ENCODE peak calls at places on chromosomes 3 and 15, in ten cellular contexts. P is IMR-90; Q is spleen; T is PC-3; M is CD8-positive, alpha-beta T cell; V is mammary epithelial cell; I is sigmoid colon; K is adrenal gland; J is neural progenitor cell; W is left ventricle myocardium inferior. S is an unnamed sample. For H3K36me3 and H3K4me1, the result is how much of the 10 kb centered on the place peaks cover.

GRCh38 chr15:67149859-67150824 is 84.7 kb downstream of the SMAD3 start:
- DNase-seq in I (peak), W (peak), K (peak), M (peak), J (peak), Q (no peak), T (peak), P (peak), V (peak), S (peak)

GRCh38 chr3:178310833-178311380 is 225.3 kb upstream of the KCNMB2 start:
- DNase-seq in I (no peak), K (no peak), V (no peak), Q (no peak), T (no peak), P (no peak), M (no peak), J (peak), W (no peak), S (no peak)

GRCh38 chr3:80785475-80785874 is 976.0 kb downstream of the GBE1 start:
- DNase-seq in M (no peak), T (peak), Q (no peak), W (no peak), K (no peak), I (no peak), J (peak), V (no peak), P (no peak), S (no peak)

GRCh38 chr3:153305189-153305588 is 143.2 kb downstream of the RAP2B start:
- DNase-seq in Q (no peak), I (no peak), P (no peak), W (no peak), J (no peak), M (no peak), K (no peak), V (no peak), T (peak), S (no peak)

GRCh38 chr15:36370735-36371115 is 208.7 kb upstream of the CDIN1 start:
- DNase-seq in J (no peak), I (no peak), P (peak), T (peak), K (no peak), V (peak), M (no peak), W (no peak), Q (no peak), S (no peak)

GRCh38 chr15:64566629-64567427 is 106.5 kb downstream of the ZNF609 start:
- DNase-seq in V (no peak), K (no peak), W (no peak), J (no peak), I (no peak), Q (no peak), M (no peak), P (no peak), T (no peak), S (no peak)

GRCh38 chr3:188165596-188165995 is 11.6 kb downstream of the LPP start:
- DNase-seq in J (no peak), K (no peak), P (peak), Q (no peak), W (no peak), T (no peak), V (no peak), I (no peak), M (no peak), S (no peak)

GRCh38 chr3:11948331-11948730 is 55.9 kb upstream of the SYN2 start:
- DNase-seq in K (no peak), Q (no peak), T (no peak), I (no peak), W (no peak), P (no peak), J (no peak), M (no peak), V (no peak), S (no peak)

GRCh38 chr3:97259263-97259662 is 444.9 kb downstream of the EPHA6 start:
- DNase-seq in M (no peak), Q (no peak), J (no peak), W (no peak), I (no peak), V (no peak), T (no peak), P (no peak), K (no peak), S (no peak)

GRCh38 chr15:25688166-25688565 is 175.0 kb downstream of the ATP10A start:
- DNase-seq in V (no peak), J (no peak), K (no peak), M (no peak), W (no peak), Q (peak), P (no peak), I (peak), T (no peak), S (no peak)

GRCh38 chr3:51718547-51719412 is 11.9 kb downstream of the GRM2 start:
- DNase-seq in J (peak), V (peak), M (no peak), P (peak), K (peak), Q (no peak), T (peak), I (peak), W (peak), S (peak)

GRCh38 chr15:99537344-99537743 is 28.4 kb upstream of the MEF2A start:
- DNase-seq in P (peak), W (peak), J (no peak), M (no peak), Q (no peak), I (no peak), V (no peak), T (no peak), K (no peak), S (no peak)

GRCh38 chr15:99504823-99505551 is 60.8 kb upstream of the MEF2A start:
- DNase-seq in Q (peak), P (peak), W (no peak), K (no peak), M (no peak), I (no peak), T (peak), J (no peak), V (peak), S (no peak)

GRCh38 chr3:16452265-16452664 is 61.2 kb downstream of the RFTN1 start:
- DNase-seq in M (no peak), I (no peak), T (peak), K (no peak), V (peak), W (no peak), J (no peak), Q (no peak), P (peak), S (no peak)

GRCh38 chr3:21390856-21391255 is 360.2 kb downstream of the ZNF385D start:
- DNase-seq in T (no peak), K (no peak), P (no peak), V (no peak), I (no peak), W (no peak), J (no peak), M (no peak), Q (no peak), S (no peak)

GRCh38 chr3:11825271-11825670 is 21.4 kb downstream of the TAMM41 start:
- DNase-seq in J (no peak), V (no peak), T (no peak), M (no peak), Q (no peak), W (no peak), I (no peak), K (no peak), P (no peak), S (no peak)

GRCh38 chr3:30393079-30393478 is 213.3 kb upstream of the TGFBR2 start:
- DNase-seq in P (no peak), T (no peak), J (no peak), W (no peak), M (no peak), K (no peak), Q (no peak), I (no peak), V (no peak), S (no peak)

GRCh38 chr3:11604139-11604895 is 39.4 kb downstream of the VGLL4 start:
- DNase-seq in M (no peak), P (peak), J (no peak), V (no peak), T (no peak), I (no peak), K (no peak), Q (no peak), W (no peak), S (peak)

GRCh38 chr3:94304953-94305352 is 242.1 kb downstream of the NSUN3 start:
- DNase-seq in I (no peak), K (no peak), P (no peak), M (no peak), Q (no peak), W (no peak), V (no peak), T (no peak), J (no peak), S (no peak)

GRCh38 chr15:29921130-29921601 is 98.9 kb upstream of the TJP1 start:
- DNase-seq in W (no peak), K (no peak), M (no peak), I (no peak), V (peak), Q (no peak), J (no peak), P (no peak), T (peak), S (no peak)

GRCh38 chr3:125482406-125482805 is 37.6 kb downstream of the SNX4 start:
- DNase-seq in J (no peak), Q (no peak), I (no peak), T (no peak), M (no peak), W (no peak), P (no peak), V (no peak), K (no peak), S (no peak)

GRCh38 chr3:188108703-188109412 is 45.1 kb upstream of the LPP start:
- DNase-seq in J (no peak), W (no peak), P (peak), V (no peak), I (no peak), K (no peak), T (peak), M (no peak), Q (no peak), S (no peak)

GRCh38 chr3:48826451-48826850 is 21.2 kb downstream of the PRKAR2A start:
- DNase-seq in J (no peak), W (no peak), M (no peak), V (no peak), I (no peak), P (peak), Q (no peak), K (peak), T (no peak), S (no peak)

DNA sequence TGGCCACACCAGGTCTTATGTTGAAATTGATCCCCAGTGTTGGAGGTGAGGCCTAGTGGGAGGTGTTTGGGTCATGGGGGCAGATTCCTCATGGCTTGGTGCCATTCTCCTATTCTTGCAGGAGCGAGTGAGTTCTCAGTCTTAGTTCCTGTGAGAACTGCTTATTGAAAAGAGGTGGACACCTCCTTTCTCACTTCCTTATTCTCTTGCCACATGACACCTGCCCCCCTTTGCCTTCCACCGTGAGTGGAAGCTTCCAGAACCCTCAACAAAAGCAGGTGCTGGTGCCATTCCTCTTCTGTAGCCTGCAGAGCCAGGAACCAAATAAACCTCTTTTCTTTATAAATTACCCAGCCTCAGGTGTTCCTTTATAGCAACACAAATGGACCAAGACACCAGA is 318.1 kb upstream of the MCTP2 start:
- DNase-seq in J (no peak), I (no peak), T (no peak), M (no peak), Q (no peak), W (no peak), V (no peak), P (no peak), K (no peak), S (no peak)
- H3K36me3 ChIP-seq in J (under half), I (under half), T (under half), M (under half), Q (under half), W (under half), V (under half), P (under half), K (under half), S (under half)

DNA sequence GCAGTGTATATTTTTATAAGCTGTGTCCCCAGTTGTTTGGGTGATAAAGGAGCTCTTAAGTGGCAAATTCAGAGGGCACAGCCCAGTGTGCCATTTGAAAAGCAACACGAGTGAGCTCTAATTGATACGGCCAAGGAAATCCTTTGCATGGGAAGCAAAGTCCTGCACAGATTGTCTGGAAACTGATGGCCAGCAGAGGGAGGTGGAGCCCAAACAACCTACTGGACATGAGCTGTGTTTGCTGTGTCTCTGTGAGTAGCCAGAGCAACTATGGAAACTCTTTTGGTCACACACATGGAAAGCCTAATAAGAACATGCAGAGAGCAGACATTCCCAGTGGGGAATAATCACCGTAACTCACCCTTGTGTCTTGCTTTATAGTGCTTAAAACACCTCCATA is 24.4 kb downstream of the ONECUT1 start:
- DNase-seq in P (peak), T (peak), M (no peak), I (no peak), W (no peak), V (no peak), K (no peak), Q (no peak), J (peak), S (no peak)
- TF ChIP-seq CTCF in P (peak), T (peak), M (no peak), I (no peak), W (peak), V (peak), K (no peak), Q (no peak), J (peak), S (no peak)

GRCh38 chr3:50044976-50045375 is 43.7 kb upstream of the RBM5 start:
- DNase-seq in J (no peak), K (no peak), V (no peak), Q (no peak), T (no peak), I (no peak), P (no peak), W (no peak), M (no peak), S (no peak)

GRCh38 chr3:50050361-50050760 is 38.4 kb upstream of the RBM5 start:
- DNase-seq in Q (no peak), P (peak), J (no peak), V (peak), I (no peak), T (peak), W (no peak), K (no peak), M (no peak), S (no peak)

GRCh38 chr3:50047426-50047825 is 41.3 kb upstream of the RBM5 start:
- DNase-seq in P (no peak), J (no peak), T (no peak), W (no peak), M (no peak), V (no peak), I (no peak), Q (no peak), K (no peak), S (no peak)
- H3K4me1 ChIP-seq in P (under half), J (under half), T (under half), W (under half), M (under half), V (under half), I (under half), Q (under half), K (under half), S (under half)

GRCh38 chr3:124161453-124161852 is 169.5 kb upstream of the ROPN1 start:
- DNase-seq in W (no peak), T (no peak), J (no peak), V (no peak), K (no peak), M (no peak), P (no peak), I (no peak), Q (no peak), S (no peak)

GRCh38 chr3:124157748-124158147 is 165.8 kb upstream of the ROPN1 start:
- DNase-seq in M (no peak), I (no peak), Q (no peak), W (no peak), K (no peak), V (no peak), J (no peak), P (no peak), T (no peak), S (no peak)

GRCh38 chr3:124158174-124158812 is 166.4 kb upstream of the ROPN1 start:
- DNase-seq in V (no peak), W (no peak), J (no peak), P (no peak), K (peak), M (no peak), I (no peak), T (no peak), Q (no peak), S (no peak)

GRCh38 chr3:124157000-124157712 is 165.2 kb upstream of the ROPN1 start:
- DNase-seq in J (no peak), T (peak), W (no peak), M (no peak), K (no peak), P (peak), I (no peak), Q (no peak), V (no peak), S (no peak)
- H3K36me3 ChIP-seq in J (under half), T (under half), W (under half), M (under half), K (under half), P (under half), I (under half), Q (under half), V (under half), S (under half)

S was measured in psoas muscle.